ENCODE peak calls at places on chromosomes 6 and 20, in ten cellular contexts. One of them, this sample, is unnamed.

GRCh38 chr6:3421763-3422456 is 34.9 kb downstream of the SLC22A23 start:
- DNase-seq in BJ: no peak
- DNase-seq in neural progenitor cell: no peak
- DNase-seq in IMR-90: peak; percentile 62
- DNase-seq in ovary: no peak
- DNase-seq in mesenchymal stem cell: peak; percentile 56
- DNase-seq in heart right ventricle: no peak
- DNase-seq in Peyer's patch: no peak
- DNase-seq in AG09309: peak; percentile 18
- DNase-seq in upper lobe of right lung: no peak
- DNase-seq in this sample: peak; percentile 69

GRCh38 chr6:137804647-137805046 is 62.4 kb upstream of the TNFAIP3 start:
- DNase-seq in BJ: no peak
- DNase-seq in neural progenitor cell: no peak
- DNase-seq in IMR-90: peak; percentile 52
- DNase-seq in ovary: no peak
- DNase-seq in mesenchymal stem cell: no peak
- DNase-seq in heart right ventricle: no peak
- DNase-seq in Peyer's patch: no peak
- DNase-seq in AG09309: no peak
- DNase-seq in upper lobe of right lung: no peak
- DNase-seq in this sample: no peak

GRCh38 chr20:4091332-4092135 is 76.2 kb upstream of the RNF24 start:
- DNase-seq in BJ: no peak
- DNase-seq in neural progenitor cell: peak; percentile 77
- DNase-seq in IMR-90: peak; percentile 96
- DNase-seq in ovary: peak; percentile 78
- DNase-seq in mesenchymal stem cell: peak; percentile 98
- DNase-seq in heart right ventricle: peak; percentile 51
- DNase-seq in Peyer's patch: peak; percentile 82
- DNase-seq in AG09309: no peak
- DNase-seq in upper lobe of right lung: peak; percentile 83
- DNase-seq in this sample: no peak

GRCh38 chr6:49570474-49571079 is 20.1 kb downstream of the C6orf141 start:
- DNase-seq in BJ: no peak
- DNase-seq in neural progenitor cell: no peak
- DNase-seq in IMR-90: peak; percentile 1
- DNase-seq in ovary: no peak
- DNase-seq in mesenchymal stem cell: peak; percentile 52
- DNase-seq in heart right ventricle: no peak
- DNase-seq in Peyer's patch: no peak
- DNase-seq in AG09309: no peak
- DNase-seq in upper lobe of right lung: no peak
- DNase-seq in this sample: peak; percentile 49

GRCh38 chr6:333379-334002 is 41.2 kb downstream of the DUSP22 start:
- DNase-seq in BJ: no peak
- DNase-seq in neural progenitor cell: no peak
- DNase-seq in IMR-90: peak; percentile 18
- DNase-seq in ovary: no peak
- DNase-seq in mesenchymal stem cell: no peak
- DNase-seq in heart right ventricle: no peak
- DNase-seq in Peyer's patch: no peak
- DNase-seq in AG09309: no peak
- DNase-seq in upper lobe of right lung: peak; percentile 72
- DNase-seq in this sample: no peak

GRCh38 chr6:77876300-77876699 is 223.5 kb downstream of the MEI4 start:
- DNase-seq in BJ: no peak
- DNase-seq in neural progenitor cell: no peak
- DNase-seq in IMR-90: no peak
- DNase-seq in ovary: no peak
- DNase-seq in mesenchymal stem cell: no peak
- DNase-seq in heart right ventricle: no peak
- DNase-seq in Peyer's patch: no peak
- DNase-seq in AG09309: no peak
- DNase-seq in upper lobe of right lung: no peak
- DNase-seq in this sample: no peak

GRCh38 chr6:115887887-115888286 is 172.8 kb downstream of the FRK start:
- DNase-seq in BJ: no peak
- DNase-seq in neural progenitor cell: no peak
- DNase-seq in IMR-90: no peak
- DNase-seq in ovary: no peak
- DNase-seq in mesenchymal stem cell: no peak
- DNase-seq in heart right ventricle: no peak
- DNase-seq in Peyer's patch: no peak
- DNase-seq in AG09309: no peak
- DNase-seq in upper lobe of right lung: no peak
- DNase-seq in this sample: no peak

GRCh38 chr6:3725145-3726015 is 26.1 kb downstream of the PXDC1 start:
- DNase-seq in BJ: no peak
- DNase-seq in neural progenitor cell: peak; percentile 50
- DNase-seq in IMR-90: no peak
- DNase-seq in ovary: no peak
- DNase-seq in mesenchymal stem cell: no peak
- DNase-seq in heart right ventricle: no peak
- DNase-seq in Peyer's patch: no peak
- DNase-seq in AG09309: no peak
- DNase-seq in upper lobe of right lung: no peak
- DNase-seq in this sample: no peak

GRCh38 chr20:22339091-22339881 is 245.1 kb downstream of the FOXA2 start:
- DNase-seq in BJ: no peak
- DNase-seq in neural progenitor cell: peak; percentile 87
- DNase-seq in IMR-90: peak; percentile 63
- DNase-seq in ovary: no peak
- DNase-seq in mesenchymal stem cell: peak; percentile 63
- DNase-seq in heart right ventricle: peak; percentile 44
- DNase-seq in Peyer's patch: peak; percentile 70
- DNase-seq in AG09309: peak; percentile 31
- DNase-seq in upper lobe of right lung: no peak
- DNase-seq in this sample: peak; percentile 17

GRCh38 chr6:30752164-30752927 is 8.0 kb upstream of the IER3 start:
- DNase-seq in BJ: peak; percentile 100
- DNase-seq in neural progenitor cell: no peak
- DNase-seq in IMR-90: peak; percentile 100
- DNase-seq in ovary: peak; percentile 91
- DNase-seq in mesenchymal stem cell: peak; percentile 100
- DNase-seq in heart right ventricle: peak; percentile 95
- DNase-seq in Peyer's patch: peak; percentile 71
- DNase-seq in AG09309: peak; percentile 99
- DNase-seq in upper lobe of right lung: peak; percentile 93
- DNase-seq in this sample: peak; percentile 100

GRCh38 chr6:147662639-147663038 is 154.1 kb downstream of the SAMD5 start:
- DNase-seq in BJ: no peak
- DNase-seq in neural progenitor cell: no peak
- DNase-seq in IMR-90: no peak
- DNase-seq in ovary: no peak
- DNase-seq in mesenchymal stem cell: no peak
- DNase-seq in heart right ventricle: no peak
- DNase-seq in Peyer's patch: no peak
- DNase-seq in AG09309: no peak
- DNase-seq in upper lobe of right lung: no peak
- DNase-seq in this sample: no peak

GRCh38 chr6:2744206-2744771 is 6.4 kb downstream of the MYLK4 start:
- DNase-seq in BJ: no peak
- DNase-seq in neural progenitor cell: no peak
- DNase-seq in IMR-90: no peak
- DNase-seq in ovary: no peak
- DNase-seq in mesenchymal stem cell: peak; percentile 26
- DNase-seq in heart right ventricle: peak; percentile 47
- DNase-seq in Peyer's patch: no peak
- DNase-seq in AG09309: no peak
- DNase-seq in upper lobe of right lung: no peak
- DNase-seq in this sample: no peak

GRCh38 chr6:20642441-20642840 is 108.2 kb downstream of the CDKAL1 start:
- DNase-seq in BJ: no peak
- DNase-seq in neural progenitor cell: no peak
- DNase-seq in IMR-90: no peak
- DNase-seq in ovary: no peak
- DNase-seq in mesenchymal stem cell: no peak
- DNase-seq in heart right ventricle: no peak
- DNase-seq in Peyer's patch: no peak
- DNase-seq in AG09309: no peak
- DNase-seq in upper lobe of right lung: no peak
- DNase-seq in this sample: no peak

GRCh38 chr6:148464319-148465010 is 121.8 kb downstream of the SASH1 start:
- DNase-seq in BJ: no peak
- DNase-seq in neural progenitor cell: peak; percentile 62
- DNase-seq in IMR-90: peak; percentile 79
- DNase-seq in ovary: peak; percentile 79
- DNase-seq in mesenchymal stem cell: peak; percentile 72
- DNase-seq in heart right ventricle: peak; percentile 77
- DNase-seq in Peyer's patch: peak; percentile 80
- DNase-seq in AG09309: peak; percentile 59
- DNase-seq in upper lobe of right lung: no peak
- DNase-seq in this sample: peak; percentile 87

GRCh38 chr20:36311854-36312723 is 6.0 kb downstream of the DLGAP4 start:
- DNase-seq in BJ: no peak
- DNase-seq in neural progenitor cell: no peak
- DNase-seq in IMR-90: no peak
- DNase-seq in ovary: no peak
- DNase-seq in mesenchymal stem cell: no peak
- DNase-seq in heart right ventricle: no peak
- DNase-seq in Peyer's patch: no peak
- DNase-seq in AG09309: no peak
- DNase-seq in upper lobe of right lung: peak; percentile 43
- DNase-seq in this sample: no peak

GRCh38 chr6:72974276-72974675 is 251.0 kb downstream of the KHDC1L start:
- DNase-seq in BJ: no peak
- DNase-seq in neural progenitor cell: no peak
- DNase-seq in IMR-90: no peak
- DNase-seq in ovary: no peak
- DNase-seq in mesenchymal stem cell: no peak
- DNase-seq in heart right ventricle: no peak
- DNase-seq in Peyer's patch: no peak
- DNase-seq in AG09309: no peak
- DNase-seq in upper lobe of right lung: no peak
- DNase-seq in this sample: no peak
- H3K4me3 ChIP-seq in BJ: no peak overlapping the region
- H3K4me3 ChIP-seq in neural progenitor cell: no peak overlapping the region
- H3K4me3 ChIP-seq in IMR-90: no peak overlapping the region
- H3K4me3 ChIP-seq in ovary: no peak overlapping the region
- H3K4me3 ChIP-seq in mesenchymal stem cell: no peak overlapping the region
- H3K4me3 ChIP-seq in heart right ventricle: no peak overlapping the region
- H3K4me3 ChIP-seq in Peyer's patch: no peak overlapping the region
- H3K4me3 ChIP-seq in AG09309: no peak overlapping the region
- H3K4me3 ChIP-seq in upper lobe of right lung: no peak overlapping the region
- H3K4me3 ChIP-seq in this sample: no peak overlapping the region

DNA sequence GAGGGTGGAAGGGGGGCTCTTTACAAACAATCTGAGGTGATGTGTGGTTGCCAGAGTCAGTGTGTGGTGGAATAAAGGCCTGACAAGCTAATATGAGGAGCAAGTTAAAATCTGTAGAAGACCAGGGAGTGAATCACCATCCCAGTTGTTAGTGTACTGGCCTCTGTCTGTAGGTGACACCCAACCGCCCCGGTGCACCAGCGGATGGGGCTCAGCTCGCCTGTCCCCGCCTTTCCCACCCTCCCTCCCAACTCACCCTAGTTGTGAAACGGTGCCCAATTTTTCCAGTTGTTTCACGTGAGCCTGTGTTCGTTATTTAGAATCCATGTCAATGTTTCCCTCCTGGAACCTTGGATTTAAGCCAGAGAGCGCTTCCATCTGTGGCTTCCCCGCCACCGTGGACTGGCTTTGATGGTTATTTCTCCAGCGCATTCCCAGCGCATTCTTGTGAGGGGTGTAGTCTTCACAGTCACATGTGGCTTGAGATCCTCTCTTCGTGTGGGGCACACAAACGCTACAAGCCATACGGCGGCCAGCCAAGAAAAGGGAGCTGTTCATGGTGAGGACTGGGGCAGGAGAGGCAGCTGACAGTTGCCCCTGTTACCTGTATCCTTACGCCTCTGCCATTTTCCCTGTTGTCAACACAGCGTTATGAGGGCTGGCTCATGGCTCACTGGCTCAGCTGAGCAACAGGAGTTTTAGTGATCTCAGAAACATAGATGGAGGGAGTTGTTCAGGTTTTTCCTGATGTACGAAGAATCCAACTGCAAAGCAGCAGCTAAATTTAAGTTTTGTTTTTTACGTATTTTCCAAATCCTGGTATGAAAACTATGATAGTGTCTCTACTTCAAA is 137.6 kb downstream of the ZDHHC14 start:
- DNase-seq in BJ: peak; percentile 49
- DNase-seq in neural progenitor cell: no peak
- DNase-seq in IMR-90: peak; percentile 10
- DNase-seq in ovary: peak; percentile 65
- DNase-seq in mesenchymal stem cell: no peak
- DNase-seq in heart right ventricle: peak; percentile 40
- DNase-seq in Peyer's patch: no peak
- DNase-seq in AG09309: no peak
- DNase-seq in upper lobe of right lung: no peak
- DNase-seq in this sample: no peak
- H3K4me3 ChIP-seq in BJ: no peak overlapping the region
- H3K4me3 ChIP-seq in neural progenitor cell: no peak overlapping the region
- H3K4me3 ChIP-seq in IMR-90: no peak overlapping the region
- H3K4me3 ChIP-seq in ovary: no peak overlapping the region
- H3K4me3 ChIP-seq in mesenchymal stem cell: no peak overlapping the region
- H3K4me3 ChIP-seq in heart right ventricle: no peak overlapping the region
- H3K4me3 ChIP-seq in Peyer's patch: no peak overlapping the region
- H3K4me3 ChIP-seq in AG09309: no peak overlapping the region
- H3K4me3 ChIP-seq in upper lobe of right lung: no peak overlapping the region
- H3K4me3 ChIP-seq in this sample: no peak overlapping the region

GRCh38 chr6:44262467-44263356 is 2.6 kb downstream of the NFKBIE start:
- DNase-seq in BJ: no peak
- DNase-seq in neural progenitor cell: no peak
- DNase-seq in IMR-90: no peak
- DNase-seq in ovary: no peak
- DNase-seq in mesenchymal stem cell: no peak
- DNase-seq in heart right ventricle: no peak
- DNase-seq in Peyer's patch: no peak
- DNase-seq in AG09309: no peak
- DNase-seq in upper lobe of right lung: no peak
- DNase-seq in this sample: no peak
- H3K4me3 ChIP-seq in BJ: peak overlapping the region; percentile 74
- H3K4me3 ChIP-seq in neural progenitor cell: no peak overlapping the region
- H3K4me3 ChIP-seq in IMR-90: peak overlapping the region; percentile 90
- H3K4me3 ChIP-seq in ovary: no peak overlapping the region
- H3K4me3 ChIP-seq in mesenchymal stem cell: no peak overlapping the region
- H3K4me3 ChIP-seq in heart right ventricle: peak overlapping the region; percentile 87
- H3K4me3 ChIP-seq in Peyer's patch: peak overlapping the region; percentile 69
- H3K4me3 ChIP-seq in AG09309: peak overlapping the region; percentile 93
- H3K4me3 ChIP-seq in upper lobe of right lung: peak overlapping the region; percentile 89
- H3K4me3 ChIP-seq in this sample: peak overlapping the region; percentile 75

DNA sequence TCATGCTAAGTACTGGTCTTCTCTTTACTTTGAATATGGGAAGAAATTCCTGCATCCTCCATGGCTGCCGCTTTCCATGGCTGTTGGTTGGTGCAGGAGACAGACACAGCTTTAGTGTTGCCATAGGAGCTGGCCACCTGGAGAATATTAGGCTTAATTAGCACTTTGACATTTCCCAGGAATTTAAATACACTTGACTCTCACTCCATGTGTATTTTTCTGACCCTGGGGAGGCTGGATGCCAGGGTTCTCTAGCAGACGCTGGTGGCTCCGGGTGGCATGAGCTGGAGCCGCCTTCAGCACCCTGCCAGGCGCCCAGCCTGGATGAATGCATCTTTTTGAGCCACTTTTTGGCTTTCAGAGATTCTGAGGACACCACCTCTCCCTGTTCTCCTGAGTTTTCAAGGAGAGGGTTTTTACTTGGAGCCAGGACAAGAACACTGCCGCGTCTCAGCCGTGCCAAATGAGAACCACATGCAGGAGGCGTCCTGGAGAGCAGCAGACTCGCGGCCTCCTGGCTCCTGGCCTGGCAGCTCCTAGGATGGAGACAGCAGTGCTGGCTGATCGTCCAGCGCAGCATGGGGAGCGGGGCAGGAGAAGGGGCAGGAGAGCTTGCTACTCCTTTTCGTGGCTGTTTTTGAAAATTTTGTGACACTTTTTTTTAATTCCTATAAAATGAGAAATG is 258.8 kb downstream of the SMOC2 start:
- DNase-seq in BJ: no peak
- DNase-seq in neural progenitor cell: no peak
- DNase-seq in IMR-90: no peak
- DNase-seq in ovary: peak; percentile 89
- DNase-seq in mesenchymal stem cell: no peak
- DNase-seq in heart right ventricle: no peak
- DNase-seq in Peyer's patch: no peak
- DNase-seq in AG09309: no peak
- DNase-seq in upper lobe of right lung: peak; percentile 49
- DNase-seq in this sample: peak; percentile 4
- H3K4me3 ChIP-seq in BJ: no peak overlapping the region
- H3K4me3 ChIP-seq in neural progenitor cell: no peak overlapping the region
- H3K4me3 ChIP-seq in IMR-90: no peak overlapping the region
- H3K4me3 ChIP-seq in ovary: no peak overlapping the region
- H3K4me3 ChIP-seq in mesenchymal stem cell: no peak overlapping the region
- H3K4me3 ChIP-seq in heart right ventricle: no peak overlapping the region
- H3K4me3 ChIP-seq in Peyer's patch: no peak overlapping the region
- H3K4me3 ChIP-seq in AG09309: no peak overlapping the region
- H3K4me3 ChIP-seq in upper lobe of right lung: no peak overlapping the region
- H3K4me3 ChIP-seq in this sample: no peak overlapping the region